ENCODE peak calls at places on chromosomes 1 and 21, in seven cellular contexts. C is heart left ventricle; L is colonic mucosa; F is mammary epithelial cell; V is Peyer's patch; P is CD8-positive, alpha-beta memory T cell; J is psoas muscle. U is an unnamed sample.

GRCh38 chr1:223628233-223628632 is 37.3 kb downstream of the CAPN8 start:
- DNase-seq in C (peak; percentile 43), L (peak; percentile 41), F (no peak), V (no peak), P (peak; percentile 7), J (peak; percentile 42), U (peak; percentile 16)

GRCh38 chr1:25895365-25895990 is 10.7 kb downstream of the STMN1 start:
- DNase-seq in C (peak; percentile 91), L (peak; percentile 90), F (peak; percentile 77), V (peak; percentile 90), P (peak; percentile 85), J (peak; percentile 90), U (peak; percentile 90)

GRCh38 chr1:29388170-29388569 is 151.8 kb downstream of the PTPRU start:
- DNase-seq in C (no peak), L (peak; percentile 4), F (no peak), V (no peak), P (no peak), J (no peak), U (peak; percentile 21)

GRCh38 chr1:29963946-29964345 is 727.6 kb downstream of the PTPRU start:
- DNase-seq in C (no peak), L (no peak), F (no peak), V (no peak), P (no peak), J (no peak), U (no peak)

GRCh38 chr1:100087396-100087795 is 45.3 kb downstream of the SASS6 start:
- DNase-seq in C (no peak), L (no peak), F (no peak), V (no peak), P (no peak), J (no peak), U (no peak)

GRCh38 chr1:147723691-147724323 is 36.6 kb downstream of the GJA5 start:
- DNase-seq in C (peak; percentile 47), L (peak; percentile 44), F (peak; percentile 15), V (no peak), P (no peak), J (no peak), U (peak; percentile 10)

GRCh38 chr21:34061983-34062382 is 11.4 kb upstream of the MRPS6 start:
- DNase-seq in C (no peak), L (no peak), F (no peak), V (no peak), P (no peak), J (no peak), U (no peak)

GRCh38 chr1:186813420-186813819 is 15.3 kb upstream of the PLA2G4A start:
- DNase-seq in C (no peak), L (no peak), F (peak; percentile 31), V (no peak), P (no peak), J (no peak), U (no peak)

GRCh38 chr1:206744683-206745082 is 25.9 kb upstream of the IL19 start:
- DNase-seq in C (peak; percentile 46), L (no peak), F (no peak), V (no peak), P (no peak), J (no peak), U (no peak)

GRCh38 chr1:28370220-28371010 is 875 bp downstream of the PHACTR4 start:
- DNase-seq in C (peak; percentile 31), L (peak; percentile 47), F (no peak), V (no peak), P (peak; percentile 6), J (no peak), U (peak; percentile 3)

GRCh38 chr1:41240806-41241747 is 1.0 kb downstream of the SCMH1 start:
- DNase-seq in C (peak; percentile 70), L (peak; percentile 57), F (peak; percentile 32), V (peak; percentile 71), P (peak; percentile 17), J (peak; percentile 74), U (peak; percentile 31)

GRCh38 chr1:160006312-160006940 is 25.4 kb downstream of the PIGM start:
- DNase-seq in C (peak; percentile 70), L (peak; percentile 80), F (peak; percentile 59), V (peak; percentile 85), P (peak; percentile 60), J (peak; percentile 58), U (peak; percentile 73)

GRCh38 chr1:109270623-109271317 is 12.2 kb downstream of the PSRC1 start:
- DNase-seq in C (no peak), L (no peak), F (no peak), V (no peak), P (no peak), J (no peak), U (no peak)

GRCh38 chr1:219666242-219666641 is 53.3 kb upstream of the ZC3H11B start:
- DNase-seq in C (no peak), L (no peak), F (no peak), V (no peak), P (no peak), J (no peak), U (no peak)

GRCh38 chr1:201016211-201016651 is 7.3 kb downstream of the KIF21B start:
- DNase-seq in C (no peak), L (peak; percentile 77), F (no peak), V (no peak), P (no peak), J (no peak), U (no peak)

GRCh38 chr1:26790551-26790953 is 2.8 kb downstream of the PIGV start:
- DNase-seq in C (no peak), L (no peak), F (no peak), V (no peak), P (no peak), J (no peak), U (no peak)

GRCh38 chr1:22685675-22686074 is 25.0 kb upstream of the EPHB2 start:
- DNase-seq in C (no peak), L (no peak), F (no peak), V (no peak), P (no peak), J (no peak), U (no peak)

DNA sequence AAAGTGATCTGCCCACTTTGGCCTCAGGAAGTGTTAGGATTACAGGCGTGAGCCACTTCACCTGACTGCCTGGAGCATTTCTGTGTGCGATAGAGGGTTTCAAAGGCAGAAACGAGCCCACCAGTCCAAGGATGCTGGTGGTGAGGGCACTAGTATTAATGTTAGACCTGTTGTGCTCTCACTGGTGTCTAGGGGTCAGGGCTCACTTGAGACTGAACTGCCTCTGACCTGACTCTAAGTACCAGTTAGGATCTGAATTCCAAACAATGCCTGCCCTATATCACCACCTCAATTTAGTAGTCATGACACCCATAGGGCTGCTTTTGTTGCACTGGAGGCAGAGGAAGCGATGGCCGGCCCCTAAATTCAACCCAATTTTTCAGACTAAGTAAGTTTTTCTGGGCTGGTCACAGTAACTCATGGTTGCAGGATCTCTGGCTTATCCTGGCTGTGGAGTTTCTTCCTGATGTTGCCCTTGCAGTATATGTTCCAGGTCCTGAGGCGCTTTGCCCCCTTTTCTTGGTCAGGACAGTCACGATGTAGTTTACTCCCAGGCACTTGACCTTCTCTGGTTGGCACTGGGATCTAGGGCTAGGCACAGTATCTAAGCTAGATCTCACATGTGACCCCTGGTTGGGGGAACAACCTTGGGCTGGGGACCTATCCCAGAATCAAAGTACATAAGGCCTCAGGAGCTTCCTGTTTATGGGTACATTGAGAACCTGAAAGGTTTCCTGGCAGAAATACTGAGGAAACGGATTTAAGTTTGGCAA is 4.5 kb downstream of the CCDC17 start:
- DNase-seq in C (no peak), L (no peak), F (no peak), V (no peak), P (no peak), J (no peak), U (no peak)
- H3K27ac ChIP-seq in C (peak overlapping the region; percentile 44), L (no peak overlapping the region), F (no peak overlapping the region), V (no peak overlapping the region), P (no peak overlapping the region), J (no peak overlapping the region), U (peak overlapping the region; percentile 21)

GRCh38 chr1:59223943-59224639 is 72.8 kb upstream of the FGGY start:
- DNase-seq in C (no peak), L (no peak), F (no peak), V (no peak), P (no peak), J (peak; percentile 25), U (no peak)

GRCh38 chr1:59218521-59219236 is 78.2 kb upstream of the FGGY start:
- DNase-seq in C (no peak), L (no peak), F (no peak), V (no peak), P (no peak), J (no peak), U (no peak)

GRCh38 chr1:59219926-59220325 is 77.0 kb upstream of the FGGY start:
- DNase-seq in C (no peak), L (no peak), F (no peak), V (no peak), P (no peak), J (no peak), U (no peak)

GRCh38 chr1:59223213-59223612 is 73.7 kb upstream of the FGGY start:
- DNase-seq in C (no peak), L (no peak), F (no peak), V (no peak), P (no peak), J (peak; percentile 37), U (no peak)

DNA sequence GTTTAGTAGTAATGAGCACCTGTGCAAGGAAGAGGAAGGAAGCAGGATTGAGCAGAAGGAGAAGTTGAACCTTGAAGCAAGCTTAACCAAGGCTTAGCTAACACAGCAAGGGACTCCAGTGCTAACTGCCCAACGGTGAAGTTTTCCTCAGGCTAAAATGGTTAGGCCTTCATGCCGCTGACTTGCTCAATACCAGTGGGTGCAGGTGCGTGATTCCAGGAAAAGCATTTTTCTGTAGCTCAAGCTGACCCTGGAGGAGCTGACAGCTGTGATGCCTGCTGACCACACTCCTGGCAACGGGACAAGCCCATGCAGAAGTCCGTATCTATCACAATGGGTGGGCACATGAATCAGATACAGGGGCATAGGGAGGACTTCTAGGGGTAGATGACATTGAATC is 76.5 kb upstream of the FGGY start:
- DNase-seq in C (no peak), L (no peak), F (no peak), V (no peak), P (no peak), J (no peak), U (no peak)
- H3K27me3 ChIP-seq in C (no peaks in the 10 kb centered on the region), L (no peaks in the 10 kb centered on the region), F (no peaks in the 10 kb centered on the region), V (no peaks in the 10 kb centered on the region), P (no peaks in the 10 kb centered on the region), J (no peaks in the 10 kb centered on the region), U (no peaks in the 10 kb centered on the region)

GRCh38 chr1:151620286-151620685 is 8.4 kb downstream of the SNX27 start:
- DNase-seq in C (no peak), L (no peak), F (no peak), V (no peak), P (no peak), J (no peak), U (no peak)
- H3K4me1 ChIP-seq in C (no peaks in the 10 kb centered on the region), L (peaks cover 7% of the 10 kb centered on the region), F (peaks cover 16% of the 10 kb centered on the region), V (no peaks in the 10 kb centered on the region), P (peaks cover 7% of the 10 kb centered on the region), J (peaks cover 36% of the 10 kb centered on the region), U (no peaks in the 10 kb centered on the region)

GRCh38 chr1:156504062-156504813 is 3.7 kb upstream of the MEF2D start:
- DNase-seq in C (no peak), L (no peak), F (no peak), V (peak; percentile 51), P (no peak), J (no peak), U (no peak)

GRCh38 chr1:156502396-156502748 is 1.8 kb upstream of the MEF2D start:
- DNase-seq in C (no peak), L (no peak), F (no peak), V (no peak), P (no peak), J (no peak), U (no peak)

GRCh38 chr1:156504821-156505678 is 4.5 kb upstream of the MEF2D start:
- DNase-seq in C (peak; percentile 100), L (peak; percentile 99), F (peak; percentile 97), V (peak; percentile 99), P (peak; percentile 98), J (peak; percentile 100), U (peak; percentile 96)

GRCh38 chr1:156502749-156503671 is 2.4 kb upstream of the MEF2D start:
- DNase-seq in C (peak; percentile 94), L (peak; percentile 80), F (peak; percentile 87), V (peak; percentile 64), P (no peak), J (peak; percentile 78), U (no peak)

GRCh38 chr1:156503672-156504055 is 3.1 kb upstream of the MEF2D start:
- DNase-seq in C (no peak), L (no peak), F (no peak), V (no peak), P (no peak), J (no peak), U (no peak)
- H3K27ac ChIP-seq in C (peak overlapping the region; percentile 100), L (peak overlapping the region; percentile 100), F (peak overlapping the region; percentile 90), V (peak overlapping the region; percentile 99), P (peak overlapping the region; percentile 89), J (peak overlapping the region; percentile 99), U (peak overlapping the region; percentile 90)

U was measured in CD8-positive, alpha-beta T cell.